ENCODE peak calls at places on chromosome 21, in eight cellular contexts. A is sigmoid colon, B is K562, V is H1, M is stomach, K is ovary, Q is transverse colon, S is A549. T is an unnamed sample.

GRCh38 chr21:31897311-31897710 is 24.5 kb downstream of the HUNK start:
- DNase-seq in M (no peak), A (no peak), V (no peak), S (no peak), B (no peak), Q (no peak), K (no peak), T (no peak)

GRCh38 chr21:33300701-33301631 is 23.8 kb upstream of the IFNAR1 start:
- DNase-seq in A (no peak), V (peak; percentile 27), Q (no peak), M (no peak), B (no peak), K (no peak), S (no peak), T (no peak)

GRCh38 chr21:16377120-16377658 is 647.4 kb downstream of the USP25 start:
- DNase-seq in V (no peak), K (no peak), M (no peak), B (no peak), Q (no peak), A (no peak), S (no peak), T (no peak)

GRCh38 chr21:17732306-17732705 is 86.8 kb downstream of the C21orf91 start:
- DNase-seq in S (no peak), Q (no peak), B (no peak), M (no peak), V (no peak), A (no peak), K (no peak), T (no peak)

GRCh38 chr21:28336299-28336698 is 656.4 kb downstream of the LTN1 start:
- DNase-seq in S (peak; percentile 11), K (peak; percentile 39), B (no peak), A (no peak), M (peak; percentile 26), V (no peak), Q (no peak), T (no peak)

GRCh38 chr21:25501996-25502665 is 105.2 kb downstream of the MRPL39 start:
- DNase-seq in K (no peak), B (no peak), V (no peak), A (no peak), S (no peak), M (no peak), Q (no peak), T (no peak)

GRCh38 chr21:24076179-24076578 is 1531.1 kb downstream of the MRPL39 start:
- DNase-seq in S (no peak), M (no peak), Q (no peak), A (no peak), K (no peak), V (no peak), B (no peak), T (no peak)

GRCh38 chr21:9760398-9761074 is 760.8 kb upstream of the TPTE start:
- DNase-seq in V (no peak), A (no peak), M (no peak), Q (no peak), B (no peak), S (no peak), K (no peak), T (no peak)

GRCh38 chr21:33380483-33380998 is 22.7 kb upstream of the IFNGR2 start:
- DNase-seq in S (peak; percentile 95), K (peak; percentile 80), V (no peak), A (peak; percentile 90), M (peak; percentile 86), B (peak; percentile 58), Q (peak; percentile 90), T (peak; percentile 23)

GRCh38 chr21:31340942-31341487 is 3.0 kb downstream of the TIAM1 start:
- DNase-seq in V (no peak), B (no peak), A (no peak), K (no peak), S (no peak), M (no peak), Q (no peak), T (no peak)

GRCh38 chr21:33893917-33894316 is 21.7 kb downstream of the ATP5PO start:
- DNase-seq in S (no peak), Q (no peak), K (no peak), A (no peak), B (no peak), M (no peak), V (no peak), T (no peak)

GRCh38 chr21:14480601-14481000 is 65.5 kb downstream of the SAMSN1 start:
- DNase-seq in Q (peak; percentile 21), S (no peak), M (no peak), A (no peak), B (no peak), V (no peak), K (no peak), T (peak; percentile 22)

GRCh38 chr21:33383056-33383888 is 19.9 kb upstream of the IFNGR2 start:
- DNase-seq in Q (peak; percentile 81), K (peak; percentile 78), S (peak; percentile 71), A (peak; percentile 75), B (peak; percentile 43), M (peak; percentile 68), V (no peak), T (peak; percentile 83)

GRCh38 chr21:23817337-23817736 is 1789.9 kb downstream of the MRPL39 start:
- DNase-seq in K (no peak), S (no peak), A (no peak), B (no peak), V (no peak), M (no peak), Q (no peak), T (no peak)

GRCh38 chr21:29860346-29860745 is 79.5 kb downstream of the GRIK1 start:
- DNase-seq in V (no peak), M (no peak), Q (no peak), B (no peak), S (no peak), A (no peak), K (no peak), T (no peak)

GRCh38 chr21:33025471-33026298 is at the start of gene OLIG2:
- DNase-seq in S (no peak), B (peak; percentile 32), V (peak; percentile 93), A (peak; percentile 50), K (no peak), Q (no peak), M (no peak), T (no peak)

GRCh38 chr21:31161157-31161556 is 122.9 kb upstream of the KRTAP19-8 start:
- DNase-seq in A (no peak), V (no peak), B (no peak), S (no peak), M (no peak), K (no peak), Q (no peak), T (no peak)

GRCh38 chr21:29230541-29231275 is 68.0 kb upstream of the BACH1 start:
- DNase-seq in S (no peak), B (no peak), K (no peak), Q (no peak), M (no peak), V (no peak), A (no peak), T (no peak)

GRCh38 chr21:33989440-33989839 is 73.8 kb upstream of the ATP5PO start:
- DNase-seq in V (no peak), S (no peak), B (no peak), K (no peak), M (no peak), A (no peak), Q (peak; percentile 22), T (no peak)

GRCh38 chr21:35316456-35316855 is 267.4 kb upstream of the RUNX1 start:
- DNase-seq in B (no peak), M (no peak), V (no peak), A (no peak), K (no peak), Q (no peak), S (no peak), T (no peak)
- H3K4me3 ChIP-seq in B (no peak overlapping the region), M (no peak overlapping the region), V (no peak overlapping the region), A (no peak overlapping the region), K (no peak overlapping the region), Q (no peak overlapping the region), S (no peak overlapping the region), T (no peak overlapping the region)

DNA sequence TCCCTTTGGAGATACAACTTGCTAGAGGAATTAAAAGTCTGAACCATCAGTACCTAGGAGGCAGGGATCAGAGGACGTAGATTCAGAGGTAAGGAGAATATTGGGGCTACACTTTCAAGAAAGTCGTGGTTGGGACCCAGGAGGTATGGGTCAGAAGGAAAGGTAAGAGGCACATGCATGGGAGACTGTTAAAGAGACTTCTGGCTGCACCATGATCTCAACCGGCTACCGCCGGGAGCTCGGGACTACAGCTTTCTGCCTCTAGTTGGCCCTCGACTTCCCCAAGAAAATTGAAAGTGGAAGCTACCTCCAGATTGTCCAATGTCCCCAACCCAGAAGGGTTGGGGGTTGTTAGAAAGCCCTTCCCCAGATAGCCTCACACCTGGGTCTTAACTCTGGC is 355.7 kb upstream of the TMPRSS15 start:
- DNase-seq in M (no peak), B (no peak), A (no peak), S (no peak), K (no peak), Q (no peak), V (no peak), T (no peak)
- TF ChIP-seq EP300 in M (no peak), B (no peak), A (no peak), S (no peak), K (no peak), Q (no peak), V (no peak), T (no peak)

GRCh38 chr21:42663860-42664535 is 10.6 kb downstream of the PDE9A start:
- DNase-seq in S (no peak), M (no peak), K (no peak), Q (no peak), V (no peak), A (no peak), B (no peak), T (no peak)
- H3K4me3 ChIP-seq in S (no peak overlapping the region), M (no peak overlapping the region), K (no peak overlapping the region), Q (no peak overlapping the region), V (no peak overlapping the region), A (no peak overlapping the region), B (no peak overlapping the region), T (no peak overlapping the region)

GRCh38 chr21:42144221-42144620 is 73.1 kb downstream of the UMODL1 start:
- DNase-seq in M (no peak), V (no peak), K (no peak), A (peak; percentile 39), S (no peak), B (no peak), Q (no peak), T (no peak)

GRCh38 chr21:42141643-42142042 is 70.5 kb downstream of the UMODL1 start:
- DNase-seq in K (no peak), A (no peak), B (no peak), Q (no peak), V (no peak), M (no peak), S (no peak), T (no peak)

GRCh38 chr21:42143111-42143510 is 72.0 kb downstream of the UMODL1 start:
- DNase-seq in M (no peak), A (no peak), K (no peak), Q (no peak), V (no peak), B (no peak), S (no peak), T (no peak)

GRCh38 chr21:42142141-42142540 is 71.0 kb downstream of the UMODL1 start:
- DNase-seq in Q (no peak), A (no peak), S (no peak), M (no peak), K (no peak), B (no peak), V (no peak), T (no peak)

DNA sequence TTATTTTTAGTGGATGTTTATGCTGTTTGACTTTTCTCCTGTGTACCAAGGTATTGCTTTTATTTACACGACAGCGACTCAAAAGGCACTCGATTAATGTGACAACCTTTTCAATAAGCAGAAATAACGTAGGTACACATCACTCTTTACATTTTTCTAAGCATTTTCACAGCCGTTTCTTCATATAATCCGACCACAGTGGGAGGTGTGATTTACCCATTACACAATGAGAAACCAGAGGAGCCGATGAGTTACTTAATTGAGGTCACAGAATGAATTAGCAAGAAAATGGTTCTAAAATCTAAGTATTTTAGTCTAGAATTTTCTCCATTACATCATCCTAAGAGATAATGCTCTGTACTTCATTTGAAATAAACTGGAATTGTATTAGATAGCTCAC is 71.5 kb downstream of the UMODL1 start:
- DNase-seq in S (no peak), K (no peak), Q (no peak), V (no peak), A (no peak), M (no peak), B (no peak), T (no peak)
- TF ChIP-seq EP300 in S (no peak), K (no peak), Q (no peak), V (no peak), A (no peak), M (no peak), B (no peak), T (no peak)

T was measured in upper lobe of left lung.